ENCODE peak calls at places on chromosomes 13 and 19, in ten cellular contexts. One of them, this sample, is unnamed. For H3K36me3, the result is how much of the 10 kb centered on the place peaks cover.

GRCh38 chr13:97072297-97072696 is 78.0 kb upstream of the OXGR1 start:
- DNase-seq in kidney epithelial cell: no peak
- DNase-seq in lower lobe of right lung: no peak
- DNase-seq in psoas muscle: no peak
- DNase-seq in stomach: no peak
- DNase-seq in transverse colon: no peak
- DNase-seq in CD8-positive, alpha-beta T cell: no peak
- DNase-seq in lung: no peak
- DNase-seq in heart right ventricle: no peak
- DNase-seq in IMR-90: no peak
- DNase-seq in this sample: no peak

GRCh38 chr19:55676384-55676783 is 1.4 kb downstream of the EPN1 start:
- DNase-seq in kidney epithelial cell: no peak
- DNase-seq in lower lobe of right lung: no peak
- DNase-seq in psoas muscle: peak
- DNase-seq in stomach: peak
- DNase-seq in transverse colon: no peak
- DNase-seq in CD8-positive, alpha-beta T cell: no peak
- DNase-seq in lung: no peak
- DNase-seq in heart right ventricle: no peak
- DNase-seq in IMR-90: peak
- DNase-seq in this sample: no peak

GRCh38 chr13:30322428-30322827 is 15.1 kb upstream of the KATNAL1 start:
- DNase-seq in kidney epithelial cell: no peak
- DNase-seq in lower lobe of right lung: no peak
- DNase-seq in psoas muscle: no peak
- DNase-seq in stomach: no peak
- DNase-seq in transverse colon: no peak
- DNase-seq in CD8-positive, alpha-beta T cell: no peak
- DNase-seq in lung: no peak
- DNase-seq in heart right ventricle: no peak
- DNase-seq in IMR-90: no peak
- DNase-seq in this sample: no peak

GRCh38 chr13:114120486-114121430 is 11.7 kb downstream of the RASA3 start:
- DNase-seq in kidney epithelial cell: no peak
- DNase-seq in lower lobe of right lung: no peak
- DNase-seq in psoas muscle: no peak
- DNase-seq in stomach: no peak
- DNase-seq in transverse colon: no peak
- DNase-seq in CD8-positive, alpha-beta T cell: no peak
- DNase-seq in lung: no peak
- DNase-seq in heart right ventricle: no peak
- DNase-seq in IMR-90: no peak
- DNase-seq in this sample: no peak

GRCh38 chr19:4429266-4430200 is 27.1 kb downstream of the CHAF1A start:
- DNase-seq in kidney epithelial cell: no peak
- DNase-seq in lower lobe of right lung: no peak
- DNase-seq in psoas muscle: no peak
- DNase-seq in stomach: no peak
- DNase-seq in transverse colon: no peak
- DNase-seq in CD8-positive, alpha-beta T cell: no peak
- DNase-seq in lung: no peak
- DNase-seq in heart right ventricle: no peak
- DNase-seq in IMR-90: peak
- DNase-seq in this sample: no peak

GRCh38 chr13:47983070-47983469 is 18.0 kb downstream of the SUCLA2 start:
- DNase-seq in kidney epithelial cell: no peak
- DNase-seq in lower lobe of right lung: no peak
- DNase-seq in psoas muscle: no peak
- DNase-seq in stomach: no peak
- DNase-seq in transverse colon: no peak
- DNase-seq in CD8-positive, alpha-beta T cell: no peak
- DNase-seq in lung: no peak
- DNase-seq in heart right ventricle: no peak
- DNase-seq in IMR-90: no peak
- DNase-seq in this sample: no peak

GRCh38 chr13:28356506-28357064 is 138.3 kb downstream of the FLT1 start:
- DNase-seq in kidney epithelial cell: no peak
- DNase-seq in lower lobe of right lung: no peak
- DNase-seq in psoas muscle: no peak
- DNase-seq in stomach: no peak
- DNase-seq in transverse colon: no peak
- DNase-seq in CD8-positive, alpha-beta T cell: no peak
- DNase-seq in lung: no peak
- DNase-seq in heart right ventricle: no peak
- DNase-seq in IMR-90: no peak
- DNase-seq in this sample: no peak

GRCh38 chr13:48144413-48145035 is 49.6 kb upstream of the MED4 start:
- DNase-seq in kidney epithelial cell: no peak
- DNase-seq in lower lobe of right lung: peak
- DNase-seq in psoas muscle: no peak
- DNase-seq in stomach: no peak
- DNase-seq in transverse colon: peak
- DNase-seq in CD8-positive, alpha-beta T cell: no peak
- DNase-seq in lung: no peak
- DNase-seq in heart right ventricle: peak
- DNase-seq in IMR-90: peak
- DNase-seq in this sample: no peak

GRCh38 chr19:52988506-52988905 is 25.2 kb upstream of the ERVV-1 start:
- DNase-seq in kidney epithelial cell: no peak
- DNase-seq in lower lobe of right lung: no peak
- DNase-seq in psoas muscle: no peak
- DNase-seq in stomach: no peak
- DNase-seq in transverse colon: no peak
- DNase-seq in CD8-positive, alpha-beta T cell: no peak
- DNase-seq in lung: no peak
- DNase-seq in heart right ventricle: no peak
- DNase-seq in IMR-90: no peak
- DNase-seq in this sample: no peak

GRCh38 chr19:17721821-17722220 is 2.5 kb downstream of the MAP1S start:
- DNase-seq in kidney epithelial cell: no peak
- DNase-seq in lower lobe of right lung: peak
- DNase-seq in psoas muscle: no peak
- DNase-seq in stomach: no peak
- DNase-seq in transverse colon: no peak
- DNase-seq in CD8-positive, alpha-beta T cell: no peak
- DNase-seq in lung: peak
- DNase-seq in heart right ventricle: peak
- DNase-seq in IMR-90: peak
- DNase-seq in this sample: no peak

GRCh38 chr19:47572635-47573034 is 313 bp downstream of the ZNF541 start:
- DNase-seq in kidney epithelial cell: no peak
- DNase-seq in lower lobe of right lung: no peak
- DNase-seq in psoas muscle: no peak
- DNase-seq in stomach: no peak
- DNase-seq in transverse colon: no peak
- DNase-seq in CD8-positive, alpha-beta T cell: no peak
- DNase-seq in lung: no peak
- DNase-seq in heart right ventricle: no peak
- DNase-seq in IMR-90: no peak
- DNase-seq in this sample: no peak

GRCh38 chr19:45075215-45076028 is 856 bp downstream of the ZNF296 start:
- DNase-seq in kidney epithelial cell: no peak
- DNase-seq in lower lobe of right lung: peak
- DNase-seq in psoas muscle: peak
- DNase-seq in stomach: peak
- DNase-seq in transverse colon: peak
- DNase-seq in CD8-positive, alpha-beta T cell: no peak
- DNase-seq in lung: peak
- DNase-seq in heart right ventricle: peak
- DNase-seq in IMR-90: no peak
- DNase-seq in this sample: peak

GRCh38 chr13:69720278-69720983 is 387.2 kb upstream of the ATXN8OS start:
- DNase-seq in kidney epithelial cell: no peak
- DNase-seq in lower lobe of right lung: no peak
- DNase-seq in psoas muscle: no peak
- DNase-seq in stomach: no peak
- DNase-seq in transverse colon: peak
- DNase-seq in CD8-positive, alpha-beta T cell: no peak
- DNase-seq in lung: no peak
- DNase-seq in heart right ventricle: no peak
- DNase-seq in IMR-90: no peak
- DNase-seq in this sample: no peak

GRCh38 chr13:30362869-30363268 is 55.5 kb upstream of the KATNAL1 start:
- DNase-seq in kidney epithelial cell: no peak
- DNase-seq in lower lobe of right lung: no peak
- DNase-seq in psoas muscle: no peak
- DNase-seq in stomach: no peak
- DNase-seq in transverse colon: no peak
- DNase-seq in CD8-positive, alpha-beta T cell: no peak
- DNase-seq in lung: no peak
- DNase-seq in heart right ventricle: no peak
- DNase-seq in IMR-90: no peak
- DNase-seq in this sample: no peak

GRCh38 chr13:44617648-44618047 is 41.5 kb upstream of the TSC22D1 start:
- DNase-seq in kidney epithelial cell: no peak
- DNase-seq in lower lobe of right lung: no peak
- DNase-seq in psoas muscle: no peak
- DNase-seq in stomach: no peak
- DNase-seq in transverse colon: no peak
- DNase-seq in CD8-positive, alpha-beta T cell: no peak
- DNase-seq in lung: no peak
- DNase-seq in heart right ventricle: no peak
- DNase-seq in IMR-90: no peak
- DNase-seq in this sample: no peak

GRCh38 chr19:816500-816857 is 5.3 kb downstream of the PLPPR3 start:
- DNase-seq in kidney epithelial cell: no peak
- DNase-seq in lower lobe of right lung: no peak
- DNase-seq in psoas muscle: no peak
- DNase-seq in stomach: no peak
- DNase-seq in transverse colon: no peak
- DNase-seq in CD8-positive, alpha-beta T cell: no peak
- DNase-seq in lung: no peak
- DNase-seq in heart right ventricle: no peak
- DNase-seq in IMR-90: no peak
- DNase-seq in this sample: no peak
- H3K36me3 ChIP-seq in kidney epithelial cell: under half
- H3K36me3 ChIP-seq in lower lobe of right lung: under half
- H3K36me3 ChIP-seq in psoas muscle: under half
- H3K36me3 ChIP-seq in stomach: under half
- H3K36me3 ChIP-seq in transverse colon: under half
- H3K36me3 ChIP-seq in CD8-positive, alpha-beta T cell: under half
- H3K36me3 ChIP-seq in lung: under half
- H3K36me3 ChIP-seq in heart right ventricle: under half
- H3K36me3 ChIP-seq in IMR-90: under half
- H3K36me3 ChIP-seq in this sample: under half

DNA sequence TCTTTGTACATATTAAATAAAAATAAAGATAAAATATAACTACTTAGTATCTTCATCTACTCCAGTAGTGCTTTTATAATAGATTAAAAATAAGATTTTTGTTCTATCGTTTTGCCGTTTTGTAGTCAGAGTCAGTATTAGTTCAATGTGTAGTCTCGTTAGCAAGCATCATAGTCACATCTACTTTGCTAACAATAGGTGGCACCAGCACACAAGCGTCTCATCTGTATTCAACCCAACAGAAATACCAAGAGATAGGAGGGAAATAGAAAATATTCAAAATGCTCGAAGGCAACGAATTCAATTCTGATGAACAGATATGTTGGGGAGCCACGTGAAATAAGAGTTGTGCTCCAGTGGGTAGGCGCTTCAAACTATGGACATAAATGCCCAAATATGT is 21.4 kb upstream of the MICU2 start:
- DNase-seq in kidney epithelial cell: no peak
- DNase-seq in lower lobe of right lung: no peak
- DNase-seq in psoas muscle: no peak
- DNase-seq in stomach: no peak
- DNase-seq in transverse colon: peak
- DNase-seq in CD8-positive, alpha-beta T cell: no peak
- DNase-seq in lung: no peak
- DNase-seq in heart right ventricle: no peak
- DNase-seq in IMR-90: peak
- DNase-seq in this sample: no peak
- TF ChIP-seq CTCF in kidney epithelial cell: peak
- TF ChIP-seq CTCF in lower lobe of right lung: peak
- TF ChIP-seq CTCF in psoas muscle: no peak
- TF ChIP-seq CTCF in stomach: no peak
- TF ChIP-seq CTCF in transverse colon: peak
- TF ChIP-seq CTCF in CD8-positive, alpha-beta T cell: peak
- TF ChIP-seq CTCF in lung: no peak
- TF ChIP-seq CTCF in heart right ventricle: peak
- TF ChIP-seq CTCF in IMR-90: peak
- TF ChIP-seq CTCF in this sample: no peak

GRCh38 chr19:16188521-16188920 is 3.3 kb downstream of the FAM32A start:
- DNase-seq in kidney epithelial cell: no peak
- DNase-seq in lower lobe of right lung: peak
- DNase-seq in psoas muscle: no peak
- DNase-seq in stomach: no peak
- DNase-seq in transverse colon: no peak
- DNase-seq in CD8-positive, alpha-beta T cell: no peak
- DNase-seq in lung: no peak
- DNase-seq in heart right ventricle: no peak
- DNase-seq in IMR-90: no peak
- DNase-seq in this sample: no peak
- H3K36me3 ChIP-seq in kidney epithelial cell: under half
- H3K36me3 ChIP-seq in lower lobe of right lung: half or more
- H3K36me3 ChIP-seq in psoas muscle: under half
- H3K36me3 ChIP-seq in stomach: under half
- H3K36me3 ChIP-seq in transverse colon: under half
- H3K36me3 ChIP-seq in CD8-positive, alpha-beta T cell: under half
- H3K36me3 ChIP-seq in lung: under half
- H3K36me3 ChIP-seq in heart right ventricle: under half
- H3K36me3 ChIP-seq in IMR-90: under half
- H3K36me3 ChIP-seq in this sample: under half

GRCh38 chr13:102638741-102639140 is 42.0 kb downstream of the TPP2 start:
- DNase-seq in kidney epithelial cell: no peak
- DNase-seq in lower lobe of right lung: no peak
- DNase-seq in psoas muscle: no peak
- DNase-seq in stomach: no peak
- DNase-seq in transverse colon: no peak
- DNase-seq in CD8-positive, alpha-beta T cell: no peak
- DNase-seq in lung: no peak
- DNase-seq in heart right ventricle: no peak
- DNase-seq in IMR-90: no peak
- DNase-seq in this sample: no peak

GRCh38 chr13:102645701-102646100 is 48.9 kb downstream of the TPP2 start:
- DNase-seq in kidney epithelial cell: no peak
- DNase-seq in lower lobe of right lung: no peak
- DNase-seq in psoas muscle: no peak
- DNase-seq in stomach: no peak
- DNase-seq in transverse colon: no peak
- DNase-seq in CD8-positive, alpha-beta T cell: no peak
- DNase-seq in lung: no peak
- DNase-seq in heart right ventricle: no peak
- DNase-seq in IMR-90: no peak
- DNase-seq in this sample: no peak

GRCh38 chr13:102643656-102644055 is 46.9 kb downstream of the TPP2 start:
- DNase-seq in kidney epithelial cell: no peak
- DNase-seq in lower lobe of right lung: no peak
- DNase-seq in psoas muscle: no peak
- DNase-seq in stomach: no peak
- DNase-seq in transverse colon: no peak
- DNase-seq in CD8-positive, alpha-beta T cell: no peak
- DNase-seq in lung: no peak
- DNase-seq in heart right ventricle: no peak
- DNase-seq in IMR-90: peak
- DNase-seq in this sample: no peak

GRCh38 chr13:102642029-102642428 is 45.2 kb downstream of the TPP2 start:
- DNase-seq in kidney epithelial cell: no peak
- DNase-seq in lower lobe of right lung: no peak
- DNase-seq in psoas muscle: no peak
- DNase-seq in stomach: no peak
- DNase-seq in transverse colon: no peak
- DNase-seq in CD8-positive, alpha-beta T cell: no peak
- DNase-seq in lung: no peak
- DNase-seq in heart right ventricle: no peak
- DNase-seq in IMR-90: no peak
- DNase-seq in this sample: no peak

GRCh38 chr13:102642475-102642874 is 45.7 kb downstream of the TPP2 start:
- DNase-seq in kidney epithelial cell: no peak
- DNase-seq in lower lobe of right lung: peak
- DNase-seq in psoas muscle: peak
- DNase-seq in stomach: peak
- DNase-seq in transverse colon: peak
- DNase-seq in CD8-positive, alpha-beta T cell: no peak
- DNase-seq in lung: peak
- DNase-seq in heart right ventricle: peak
- DNase-seq in IMR-90: no peak
- DNase-seq in this sample: no peak
- TF ChIP-seq CTCF in kidney epithelial cell: no peak
- TF ChIP-seq CTCF in lower lobe of right lung: no peak
- TF ChIP-seq CTCF in psoas muscle: no peak
- TF ChIP-seq CTCF in stomach: no peak
- TF ChIP-seq CTCF in transverse colon: no peak
- TF ChIP-seq CTCF in CD8-positive, alpha-beta T cell: no peak
- TF ChIP-seq CTCF in lung: no peak
- TF ChIP-seq CTCF in heart right ventricle: no peak
- TF ChIP-seq CTCF in IMR-90: no peak
- TF ChIP-seq CTCF in this sample: no peak